ENCODE peak calls at places on chromosomes 2 and 18, in seven cellular contexts. N, G, Z, D, X, H and S are unnamed samples.

GRCh38 chr2:182867411-182868048 is 1.1 kb upstream of the FRZB start:
- DNase-seq in Z (no peak), X (no peak), G (no peak), N (no peak), H (no peak), D (no peak), S (peak; percentile 49)

GRCh38 chr2:138147796-138148195 is 183.5 kb downstream of the HNMT start:
- DNase-seq in Z (no peak), D (no peak), H (no peak), X (no peak), G (no peak), N (no peak), S (no peak)

GRCh38 chr2:46273225-46273863 is 23.9 kb upstream of the EPAS1 start:
- DNase-seq in G (no peak), Z (no peak), H (no peak), X (no peak), N (no peak), D (no peak), S (no peak)

GRCh38 chr18:49898421-49898820 is 85.1 kb upstream of the ACAA2 start:
- DNase-seq in X (peak; percentile 43), Z (peak; percentile 69), D (peak; percentile 29), H (no peak), N (peak; percentile 5), G (peak; percentile 73), S (no peak)

GRCh38 chr18:8632386-8632785 is 23.1 kb downstream of the RAB12 start:
- DNase-seq in N (no peak), H (no peak), G (no peak), X (no peak), D (no peak), Z (no peak), S (no peak)

GRCh38 chr2:68971591-68972231 is 2.7 kb upstream of the GKN1 start:
- DNase-seq in H (no peak), G (no peak), Z (peak; percentile 95), X (no peak), D (no peak), N (peak; percentile 76), S (no peak)

GRCh38 chr2:85008252-85008651 is 37.3 kb downstream of the KCMF1 start:
- DNase-seq in N (no peak), X (no peak), D (no peak), H (no peak), Z (no peak), G (no peak), S (no peak)

GRCh38 chr2:240597419-240598181 is 11.1 kb downstream of the CAPN10 start:
- DNase-seq in X (peak; percentile 85), G (no peak), Z (no peak), H (no peak), D (no peak), N (no peak), S (no peak)

GRCh38 chr2:25383806-25384205 is 42.1 kb upstream of the DNMT3A start:
- DNase-seq in Z (no peak), N (no peak), G (peak; percentile 43), D (no peak), X (no peak), H (no peak), S (no peak)

GRCh38 chr18:57813245-57813644 is 10.1 kb upstream of the ATP8B1 start:
- DNase-seq in H (no peak), Z (peak; percentile 99), G (no peak), X (peak; percentile 48), N (peak; percentile 44), D (no peak), S (no peak)

GRCh38 chr18:58512161-58512581 is 116.7 kb downstream of the ALPK2 start:
- DNase-seq in H (no peak), G (peak; percentile 75), X (no peak), D (no peak), Z (no peak), N (no peak), S (no peak)

GRCh38 chr2:163207706-163208370 is 369.3 kb upstream of the KCNH7 start:
- DNase-seq in D (no peak), N (no peak), Z (no peak), H (no peak), G (no peak), X (no peak), S (no peak)

GRCh38 chr2:152693033-152693432 is 24.2 kb downstream of the PRPF40A start:
- DNase-seq in G (no peak), H (peak; percentile 30), X (no peak), N (no peak), Z (no peak), D (no peak), S (no peak)

GRCh38 chr2:158745067-158745865 is 49.9 kb upstream of the DAPL1 start:
- DNase-seq in Z (peak; percentile 74), D (peak; percentile 32), N (peak; percentile 37), H (no peak), X (peak; percentile 64), G (peak; percentile 78), S (peak; percentile 58)

GRCh38 chr2:111042772-111043771 is 77.6 kb upstream of the BCL2L11 start:
- DNase-seq in Z (no peak), G (peak; percentile 35), N (no peak), D (no peak), H (no peak), X (no peak), S (no peak)
- TF ChIP-seq RFX5 in Z (no peak), G (no peak), N (no peak), D (no peak), H (no peak), X (no peak), S (no peak)

DNA sequence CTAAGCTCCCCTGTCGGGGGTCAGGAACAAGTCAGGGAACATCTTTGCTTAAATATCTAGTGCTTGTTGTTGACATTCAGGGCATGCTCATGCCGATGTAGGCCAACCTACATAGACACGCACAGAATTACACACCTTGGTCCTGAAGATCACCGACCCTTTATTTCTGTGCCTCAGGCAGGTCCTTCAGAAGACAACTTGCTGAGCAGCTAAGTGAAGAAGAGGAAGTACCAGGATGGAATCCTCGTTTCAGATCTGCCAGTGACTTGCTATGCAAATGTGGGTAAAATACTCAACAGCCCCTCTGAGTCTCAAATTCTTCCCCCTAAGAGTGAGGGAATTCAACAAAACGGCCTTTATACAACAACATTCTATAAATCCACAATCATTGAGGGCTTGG is 494.7 kb downstream of the BCL11A start:
- DNase-seq in N (no peak), X (no peak), H (no peak), Z (no peak), G (no peak), D (no peak), S (no peak)
- TF ChIP-seq RFX5 in N (no peak), X (no peak), H (no peak), Z (no peak), G (no peak), D (no peak), S (no peak)

GRCh38 chr2:237358721-237359595 is 55.0 kb downstream of the COL6A3 start:
- DNase-seq in X (no peak), D (no peak), Z (no peak), N (no peak), G (no peak), H (no peak), S (no peak)
- TF ChIP-seq RFX5 in X (no peak), D (no peak), Z (no peak), N (no peak), G (no peak), H (no peak), S (no peak)

GRCh38 chr2:157257312-157258252 is at the start of gene GALNT5:
- DNase-seq in N (peak; percentile 3), D (peak; percentile 72), G (peak; percentile 52), X (no peak), H (no peak), Z (peak; percentile 74), S (no peak)
- TF ChIP-seq RFX5 in N (no peak), D (no peak), G (no peak), X (no peak), H (no peak), Z (no peak), S (no peak)

DNA sequence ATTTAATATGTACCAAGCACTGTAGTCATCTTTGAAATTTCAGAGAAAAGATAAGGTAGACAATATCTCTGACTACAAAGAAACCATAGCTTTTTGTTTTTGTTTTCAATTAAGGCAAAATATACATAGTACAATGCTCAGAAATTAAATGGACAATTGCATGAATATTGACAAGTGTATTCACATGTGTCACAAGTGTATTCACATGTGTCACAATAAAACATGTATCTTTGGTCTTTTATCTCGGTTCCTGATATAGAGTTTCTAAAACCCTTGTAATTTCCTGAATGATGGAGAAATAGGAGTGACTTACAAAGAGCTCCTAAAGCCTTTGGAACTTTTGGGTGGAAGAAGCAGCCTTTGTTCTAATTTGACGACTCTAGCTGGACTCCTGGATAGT is 756.4 kb downstream of the EPHA4 start:
- DNase-seq in Z (no peak), D (no peak), N (no peak), H (no peak), G (no peak), X (no peak), S (no peak)
- TF ChIP-seq RFX5 in Z (no peak), D (no peak), N (no peak), H (no peak), G (no peak), X (no peak), S (no peak)